ENCODE peak calls at places on chromosomes 1 and 21, in five cellular contexts. One of them, this sample, is unnamed.

GRCh38 chr1:37471345-37472231 is 2.8 kb upstream of the ZC3H12A start:
- DNase-seq in MCF 10A: peak
- DNase-seq in AG08395: peak
- DNase-seq in sigmoid colon: peak
- DNase-seq in HL-60: peak
- DNase-seq in this sample: no peak

GRCh38 chr1:214952648-214953047 is 129.9 kb upstream of the KCNK2 start:
- DNase-seq in MCF 10A: no peak
- DNase-seq in AG08395: no peak
- DNase-seq in sigmoid colon: no peak
- DNase-seq in HL-60: no peak
- DNase-seq in this sample: no peak

GRCh38 chr1:108034396-108034795 is 69.4 kb upstream of the VAV3 start:
- DNase-seq in MCF 10A: no peak
- DNase-seq in AG08395: peak
- DNase-seq in sigmoid colon: no peak
- DNase-seq in HL-60: no peak
- DNase-seq in this sample: no peak

GRCh38 chr1:235648954-235649721 is 446 bp downstream of the GNG4 start:
- DNase-seq in MCF 10A: peak
- DNase-seq in AG08395: peak
- DNase-seq in sigmoid colon: peak
- DNase-seq in HL-60: no peak
- DNase-seq in this sample: no peak

GRCh38 chr1:84435159-84435558 is 36.9 kb downstream of the DNASE2B start:
- DNase-seq in MCF 10A: no peak
- DNase-seq in AG08395: no peak
- DNase-seq in sigmoid colon: no peak
- DNase-seq in HL-60: no peak
- DNase-seq in this sample: no peak

GRCh38 chr1:246592695-246593094 is 26.4 kb downstream of the CNST start:
- DNase-seq in MCF 10A: no peak
- DNase-seq in AG08395: peak
- DNase-seq in sigmoid colon: no peak
- DNase-seq in HL-60: no peak
- DNase-seq in this sample: no peak

GRCh38 chr21:34022557-34023335 is 50.6 kb upstream of the MRPS6 start:
- DNase-seq in MCF 10A: no peak
- DNase-seq in AG08395: no peak
- DNase-seq in sigmoid colon: peak
- DNase-seq in HL-60: peak
- DNase-seq in this sample: no peak

GRCh38 chr21:43727571-43728466 is 8.9 kb downstream of the PDXK start:
- DNase-seq in MCF 10A: peak
- DNase-seq in AG08395: no peak
- DNase-seq in sigmoid colon: no peak
- DNase-seq in HL-60: peak
- DNase-seq in this sample: no peak

This sample was measured in NCI-H2081 treated with DMSO at 0.1 percent for 48 hours.